ENCODE peak calls at places on chromosomes 4 and X, in six cellular contexts. P is NCI-H146; N is kidney tubule cell; J is activated T-helper 1 cell treated with anti-CD3 and anti-CD28 coated beads, Interleukin-12 subunit alpha, Interleukin-12 subunit beta, Interleukin-2, Interleukin-4 antibody, amounts not matched to agents 30 ng/mL and 10 ng/mL and 1 ng/mL, durations not matched to agents 14 hours and 24 hours and 36 hours; X is foreskin fibroblast; H is iPS-NIHi11. I is an unnamed sample.

GRCh38 chr4:100984901-100985300 is 362.4 kb downstream of the PPP3CA start:
- DNase-seq in P (no peak), X (peak), N (peak), H (no peak), J (no peak), I (peak)

GRCh38 chr4:12724520-12724919 is 759.6 kb downstream of the RAB28 start:
- DNase-seq in N (peak), P (peak), J (no peak), X (no peak), H (no peak), I (no peak)

GRCh38 chr4:11698846-11699590 is 270.3 kb upstream of the HS3ST1 start:
- DNase-seq in H (no peak), J (no peak), P (peak), X (peak), N (peak), I (peak)

GRCh38 chr4:184448828-184449227 is 25.5 kb downstream of the IRF2 start:
- DNase-seq in P (no peak), H (no peak), J (no peak), X (peak), N (peak), I (peak)

GRCh38 chrX:23434356-23434884 is 99.8 kb downstream of the PTCHD1 start:
- DNase-seq in X (peak), J (no peak), N (no peak), P (no peak), H (no peak), I (no peak)

GRCh38 chr4:8019396-8020365 is 80.0 kb upstream of the AFAP1 start:
- DNase-seq in H (no peak), J (no peak), X (no peak), P (no peak), N (no peak), I (no peak)

GRCh38 chrX:10071451-10072163 is 85.2 kb upstream of the CLCN4 start:
- DNase-seq in N (no peak), X (peak), H (no peak), J (no peak), P (no peak), I (no peak)

GRCh38 chrX:51144828-51145442 is 187.7 kb upstream of the NUDT10 start:
- DNase-seq in J (peak), H (peak), X (no peak), N (peak), P (peak), I (peak)

GRCh38 chrX:147884958-147885357 is 26.8 kb upstream of the FMR1 start:
- DNase-seq in N (peak), P (no peak), H (no peak), X (no peak), J (no peak), I (peak)

GRCh38 chr4:110589297-110589696 is 33.6 kb downstream of the PITX2 start:
- DNase-seq in X (no peak), J (no peak), H (no peak), N (peak), P (no peak), I (peak)

GRCh38 chr4:93384897-93385296 is 443.7 kb upstream of the ATOH1 start:
- DNase-seq in J (no peak), X (peak), P (no peak), N (peak), H (no peak), I (peak)

GRCh38 chrX:102739642-102740041 is 19.1 kb downstream of the GPRASP3 start:
- DNase-seq in P (peak), H (no peak), J (no peak), X (no peak), N (no peak), I (no peak)

GRCh38 chrX:11755724-11756123 is 2.3 kb upstream of the MSL3 start:
- DNase-seq in J (no peak), X (no peak), H (no peak), P (peak), N (no peak), I (no peak)

GRCh38 chrX:140912606-140913005 is 89.8 kb upstream of the SPANXB1 start:
- DNase-seq in N (no peak), J (no peak), X (no peak), P (no peak), H (no peak), I (no peak)

GRCh38 chr4:108619372-108620100 is 840 bp upstream of the RPL34 start:
- DNase-seq in N (no peak), P (no peak), X (no peak), J (peak), H (no peak), I (no peak)

GRCh38 chr4:174365018-174365587 is 81.4 kb downstream of the CEP44 start:
- DNase-seq in H (peak), J (no peak), N (peak), P (peak), X (no peak), I (peak)

GRCh38 chr4:143481361-143481760 is 32.1 kb upstream of the SMARCA5 start:
- DNase-seq in H (no peak), J (no peak), N (no peak), X (no peak), P (no peak), I (no peak)

GRCh38 chr4:30716158-30716557 is 4.0 kb upstream of the PCDH7 start:
- DNase-seq in J (no peak), N (peak), P (peak), X (no peak), H (peak), I (peak)

GRCh38 chr4:98446499-98447375 is 185.6 kb downstream of the RAP1GDS1 start:
- DNase-seq in X (peak), H (no peak), P (no peak), J (peak), N (peak), I (peak)

GRCh38 chr4:80192252-80192866 is 4.9 kb upstream of the PRDM8 start:
- DNase-seq in H (no peak), N (no peak), P (no peak), J (no peak), X (no peak), I (no peak)

GRCh38 chr4:16222957-16223527 is 3.2 kb downstream of the TAPT1 start:
- DNase-seq in J (no peak), X (no peak), H (no peak), N (no peak), P (peak), I (no peak)